ENCODE peak calls at places on chromosomes 3 and 15, in seven cellular contexts. One of them, this sample, is unnamed.
A peak's percentile ranks its signal among the peaks of the same experiment; 100 is the strongest.

GRCh38 chr15:72339777-72340177 is 19.8 kb upstream of the CELF6 start:
- DNase-seq in T-helper 2 cell: no peak
- DNase-seq in stimulated activated CD4-positive, alpha-beta T cell treated with anti-CD3 and anti-CD28 coated beads, TNF-alpha, amount 100 ng/mL, for 4 hours: no peak
- DNase-seq in anterior cingulate cortex: peak; percentile 16
- DNase-seq in GM19239: no peak
- DNase-seq in NCI-H345: peak; percentile 52
- DNase-seq in cardiac fibroblast: peak; percentile 92
- DNase-seq in this sample: peak; percentile 77

GRCh38 chr3:38558864-38559263 is 62.7 kb downstream of the EXOG start:
- DNase-seq in T-helper 2 cell: no peak
- DNase-seq in GM19239: no peak
- DNase-seq in NCI-H345: no peak
- DNase-seq in stimulated activated CD4-positive, alpha-beta T cell treated with anti-CD3 and anti-CD28 coated beads, TNF-alpha, amount 100 ng/mL, for 4 hours: no peak
- DNase-seq in cardiac fibroblast: no peak
- DNase-seq in anterior cingulate cortex: no peak
- DNase-seq in this sample: no peak

GRCh38 chr3:194632211-194632982 is 822 bp downstream of the TMEM44 start:
- DNase-seq in NCI-H345: peak; percentile 58
- DNase-seq in cardiac fibroblast: peak; percentile 57
- DNase-seq in anterior cingulate cortex: no peak
- DNase-seq in stimulated activated CD4-positive, alpha-beta T cell treated with anti-CD3 and anti-CD28 coated beads, TNF-alpha, amount 100 ng/mL, for 4 hours: no peak
- DNase-seq in T-helper 2 cell: no peak
- DNase-seq in GM19239: no peak
- DNase-seq in this sample: no peak

GRCh38 chr15:74845208-74845568 is 2.2 kb upstream of the ULK3 start:
- DNase-seq in T-helper 2 cell: peak; percentile 39
- DNase-seq in NCI-H345: no peak
- DNase-seq in stimulated activated CD4-positive, alpha-beta T cell treated with anti-CD3 and anti-CD28 coated beads, TNF-alpha, amount 100 ng/mL, for 4 hours: peak; percentile 26
- DNase-seq in GM19239: no peak
- DNase-seq in anterior cingulate cortex: no peak
- DNase-seq in cardiac fibroblast: no peak
- DNase-seq in this sample: no peak

GRCh38 chr3:116179091-116179490 is 266.2 kb downstream of the LSAMP start:
- DNase-seq in T-helper 2 cell: no peak
- DNase-seq in cardiac fibroblast: peak; percentile 10
- DNase-seq in stimulated activated CD4-positive, alpha-beta T cell treated with anti-CD3 and anti-CD28 coated beads, TNF-alpha, amount 100 ng/mL, for 4 hours: no peak
- DNase-seq in NCI-H345: no peak
- DNase-seq in anterior cingulate cortex: no peak
- DNase-seq in GM19239: no peak
- DNase-seq in this sample: no peak

GRCh38 chr3:42635111-42635510 is 18.4 kb upstream of the ZBTB47 start:
- DNase-seq in stimulated activated CD4-positive, alpha-beta T cell treated with anti-CD3 and anti-CD28 coated beads, TNF-alpha, amount 100 ng/mL, for 4 hours: no peak
- DNase-seq in T-helper 2 cell: no peak
- DNase-seq in anterior cingulate cortex: no peak
- DNase-seq in cardiac fibroblast: peak; percentile 44
- DNase-seq in GM19239: no peak
- DNase-seq in NCI-H345: no peak
- DNase-seq in this sample: no peak

GRCh38 chr3:139204756-139205155 is 139.1 kb upstream of the MRPS22 start:
- DNase-seq in GM19239: no peak
- DNase-seq in NCI-H345: no peak
- DNase-seq in anterior cingulate cortex: no peak
- DNase-seq in stimulated activated CD4-positive, alpha-beta T cell treated with anti-CD3 and anti-CD28 coated beads, TNF-alpha, amount 100 ng/mL, for 4 hours: no peak
- DNase-seq in T-helper 2 cell: no peak
- DNase-seq in cardiac fibroblast: peak; percentile 26
- DNase-seq in this sample: no peak

GRCh38 chr15:99076555-99077308 is 28.1 kb upstream of the SYNM start:
- DNase-seq in GM19239: peak; percentile 50
- DNase-seq in stimulated activated CD4-positive, alpha-beta T cell treated with anti-CD3 and anti-CD28 coated beads, TNF-alpha, amount 100 ng/mL, for 4 hours: no peak
- DNase-seq in NCI-H345: peak; percentile 73
- DNase-seq in anterior cingulate cortex: no peak
- DNase-seq in cardiac fibroblast: peak; percentile 89
- DNase-seq in T-helper 2 cell: no peak
- DNase-seq in this sample: peak; percentile 28

GRCh38 chr3:48700750-48701405 is 15.2 kb upstream of the NCKIPSD start:
- DNase-seq in GM19239: no peak
- DNase-seq in stimulated activated CD4-positive, alpha-beta T cell treated with anti-CD3 and anti-CD28 coated beads, TNF-alpha, amount 100 ng/mL, for 4 hours: no peak
- DNase-seq in anterior cingulate cortex: no peak
- DNase-seq in T-helper 2 cell: no peak
- DNase-seq in NCI-H345: no peak
- DNase-seq in cardiac fibroblast: no peak
- DNase-seq in this sample: no peak

GRCh38 chr15:23565395-23566069 is at the start of gene MKRN3:
- DNase-seq in cardiac fibroblast: peak; percentile 19
- DNase-seq in NCI-H345: no peak
- DNase-seq in T-helper 2 cell: no peak
- DNase-seq in stimulated activated CD4-positive, alpha-beta T cell treated with anti-CD3 and anti-CD28 coated beads, TNF-alpha, amount 100 ng/mL, for 4 hours: no peak
- DNase-seq in anterior cingulate cortex: peak; percentile 20
- DNase-seq in GM19239: no peak
- DNase-seq in this sample: peak; percentile 4